ENCODE peak calls at places on chromosomes 4 and X, in eight cellular contexts. A is tibial nerve, M is cardiac muscle cell, I is brain microvascular endothelial cell, K is aorta, H is SJSA1, R is H1, E is lower lobe of right lung. O is an unnamed sample.

GRCh38 chrX:10393899-10394298 is 226.5 kb downstream of the MID1 start:
- DNase-seq in A (no peak), H (peak), I (peak), M (peak), E (no peak), K (no peak), R (no peak), O (no peak)

GRCh38 chrX:102964941-102965340 is 27.9 kb downstream of the RAB40AL start:
- DNase-seq in A (no peak), K (no peak), I (no peak), H (no peak), R (no peak), M (no peak), E (no peak), O (no peak)

GRCh38 chr4:31104596-31104995 is 384.4 kb downstream of the PCDH7 start:
- DNase-seq in R (no peak), I (no peak), K (no peak), E (no peak), M (no peak), A (no peak), H (no peak), O (no peak)

GRCh38 chr4:136768925-136769275 is 763.4 kb downstream of the PCDH18 start:
- DNase-seq in K (no peak), I (no peak), E (no peak), M (no peak), H (no peak), R (no peak), A (no peak), O (no peak)

GRCh38 chr4:95979961-95980876 is 140.3 kb downstream of the PDHA2 start:
- DNase-seq in E (no peak), H (no peak), R (no peak), M (no peak), K (peak), I (no peak), A (no peak), O (no peak)

GRCh38 chrX:134908235-134908834 is 82.5 kb upstream of the SMIM10 start:
- DNase-seq in M (peak), I (peak), E (no peak), A (no peak), H (peak), K (no peak), R (no peak), O (no peak)

GRCh38 chr4:14096406-14096965 is 469.0 kb upstream of the BOD1L1 start:
- DNase-seq in H (no peak), I (peak), M (peak), E (no peak), K (no peak), A (no peak), R (no peak), O (no peak)

GRCh38 chrX:95383778-95384177 is 1300.9 kb upstream of the DIAPH2 start:
- DNase-seq in E (no peak), H (no peak), R (no peak), K (no peak), M (no peak), A (no peak), I (no peak), O (no peak)

GRCh38 chr4:176195184-176195978 is at the start of gene SPATA4:
- DNase-seq in I (peak), A (peak), E (peak), M (peak), K (peak), R (peak), H (peak), O (peak)

GRCh38 chrX:41796577-41796976 is 72.6 kb downstream of the GPR82 start:
- DNase-seq in A (no peak), H (no peak), E (no peak), K (no peak), M (no peak), R (no peak), I (no peak), O (no peak)

GRCh38 chr4:16516796-16517413 is 290.6 kb upstream of the TAPT1 start:
- DNase-seq in E (no peak), A (peak), H (peak), I (peak), R (no peak), K (no peak), M (peak), O (peak)

GRCh38 chrX:119880552-119881437 is 9.2 kb downstream of the NDUFA1 start:
- DNase-seq in I (peak), R (no peak), A (no peak), M (peak), E (no peak), H (peak), K (no peak), O (peak)

GRCh38 chr4:89838005-89838404 is 1.0 kb upstream of the SNCA start:
- DNase-seq in H (no peak), R (no peak), A (no peak), I (no peak), M (peak), K (no peak), E (no peak), O (peak)

GRCh38 chr4:74665346-74665745 is 129.0 kb downstream of the BTC start:
- DNase-seq in M (no peak), R (no peak), A (no peak), E (no peak), K (peak), H (no peak), I (no peak), O (no peak)

GRCh38 chr4:109155682-109156243 is 146.7 kb downstream of the COL25A1 start:
- DNase-seq in R (no peak), K (no peak), H (no peak), I (no peak), E (no peak), A (no peak), M (no peak), O (no peak)

GRCh38 chr4:30912098-30912719 is 192.0 kb downstream of the PCDH7 start:
- DNase-seq in A (no peak), H (no peak), I (peak), R (no peak), M (no peak), E (no peak), K (no peak), O (no peak)

GRCh38 chr4:16770887-16771286 is 127.6 kb downstream of the LDB2 start:
- DNase-seq in A (no peak), E (no peak), R (no peak), I (no peak), M (no peak), K (no peak), H (no peak), O (no peak)

GRCh38 chr4:15100994-15101695 is 98.9 kb downstream of the CPEB2 start:
- DNase-seq in I (no peak), M (peak), E (no peak), K (no peak), R (no peak), A (no peak), H (no peak), O (peak)

GRCh38 chr4:158521490-158522111 is at the start of gene RXFP1:
- DNase-seq in I (no peak), K (no peak), E (no peak), R (no peak), A (no peak), M (peak), H (no peak), O (no peak)

GRCh38 chr4:158599150-158599549 is 72.5 kb downstream of the C4orf46 start:
- DNase-seq in I (no peak), A (no peak), K (no peak), H (no peak), R (no peak), E (no peak), M (no peak), O (no peak)

GRCh38 chr4:186831574-186831973 is 107.9 kb upstream of the FAT1 start:
- DNase-seq in I (no peak), K (no peak), H (no peak), R (no peak), E (no peak), A (no peak), M (no peak), O (no peak)

GRCh38 chrX:73850124-73851013 is 287.4 kb downstream of the CHIC1 start:
- DNase-seq in E (no peak), H (no peak), K (no peak), A (no peak), R (no peak), I (peak), M (peak), O (peak)

GRCh38 chrX:3815896-3816664 is 102.6 kb upstream of the PRKX start:
- DNase-seq in I (peak), A (no peak), H (peak), K (peak), M (peak), E (peak), R (peak), O (peak)

GRCh38 chrX:135984220-135984619 is 1.0 kb upstream of the SLC9A6 start:
- DNase-seq in A (no peak), M (no peak), K (no peak), E (no peak), H (no peak), R (no peak), I (no peak), O (no peak)
- H3K27ac ChIP-seq in A (peak), M (no peak), K (no peak), E (peak), H (no peak), R (no peak), I (no peak), O (no peak)

GRCh38 chr4:113772319-113772718 is 10.8 kb upstream of the CAMK2D start:
- DNase-seq in E (peak), I (no peak), M (no peak), A (no peak), R (no peak), K (no peak), H (no peak), O (no peak)
- H3K27ac ChIP-seq in E (no peak), I (no peak), M (no peak), A (no peak), R (no peak), K (no peak), H (no peak), O (no peak)

GRCh38 chr4:7458066-7458425 is 23.3 kb upstream of the PSAPL1 start:
- DNase-seq in M (no peak), K (no peak), A (no peak), E (no peak), I (no peak), H (no peak), R (no peak), O (no peak)

GRCh38 chr4:7459471-7459870 is 24.7 kb upstream of the PSAPL1 start:
- DNase-seq in A (no peak), K (no peak), M (no peak), E (no peak), H (no peak), I (no peak), R (no peak), O (no peak)

GRCh38 chr4:7457201-7458065 is 22.7 kb upstream of the PSAPL1 start:
- DNase-seq in R (no peak), A (no peak), H (no peak), M (no peak), K (no peak), E (no peak), I (no peak), O (no peak)

GRCh38 chr4:7460591-7460990 is 25.9 kb upstream of the PSAPL1 start:
- DNase-seq in H (no peak), K (no peak), E (no peak), R (no peak), M (peak), A (no peak), I (peak), O (no peak)

GRCh38 chr4:7458477-7458876 is 23.7 kb upstream of the PSAPL1 start:
- DNase-seq in K (no peak), I (no peak), M (no peak), H (no peak), R (no peak), E (no peak), A (no peak), O (no peak)
- H3K27ac ChIP-seq in K (no peak), I (no peak), M (no peak), H (no peak), R (no peak), E (no peak), A (no peak), O (no peak)

DNA sequence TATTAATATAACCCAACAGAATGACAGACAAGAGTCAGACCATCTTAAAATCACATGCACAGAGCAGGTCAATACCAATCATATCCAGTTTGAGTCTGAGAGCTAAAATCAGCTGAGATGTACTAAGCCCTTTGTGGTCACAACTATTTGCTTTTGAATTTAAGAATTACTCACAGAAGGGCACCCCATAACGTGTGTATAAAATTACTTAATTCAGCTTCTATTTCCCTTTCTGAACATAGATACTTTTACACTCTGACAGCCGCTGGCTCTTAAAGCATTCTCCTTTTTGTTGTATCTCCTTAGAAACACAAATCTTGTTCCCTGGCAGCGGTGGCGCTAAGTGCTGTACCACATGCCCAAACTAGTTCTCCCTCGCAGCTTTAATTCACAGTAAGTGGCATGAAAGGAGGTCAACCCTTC is 14.8 kb upstream of the PPARGC1A start:
- DNase-seq in A (no peak), I (no peak), R (no peak), H (no peak), K (no peak), E (peak), M (no peak), O (peak)
- H3K27ac ChIP-seq in A (no peak), I (no peak), R (no peak), H (no peak), K (no peak), E (no peak), M (no peak), O (no peak)

GRCh38 chr4:94974773-94975172 is 217.0 kb downstream of the BMPR1B start:
- DNase-seq in E (no peak), A (no peak), M (peak), H (no peak), R (no peak), K (no peak), I (peak), O (no peak)
- H3K27ac ChIP-seq in E (no peak), A (no peak), M (no peak), H (no peak), R (no peak), K (no peak), I (peak), O (no peak)

GRCh38 chrX:137998619-137999018 is 432.7 kb downstream of the ZIC3 start:
- DNase-seq in A (no peak), M (no peak), E (no peak), H (no peak), K (no peak), I (no peak), R (no peak), O (no peak)

GRCh38 chrX:137999071-137999470 is 433.1 kb downstream of the ZIC3 start:
- DNase-seq in H (no peak), M (no peak), R (no peak), E (no peak), K (no peak), I (no peak), A (no peak), O (no peak)

GRCh38 chrX:138001219-138001618 is 435.3 kb downstream of the ZIC3 start:
- DNase-seq in M (no peak), H (no peak), R (no peak), A (no peak), I (no peak), K (no peak), E (no peak), O (no peak)

DNA sequence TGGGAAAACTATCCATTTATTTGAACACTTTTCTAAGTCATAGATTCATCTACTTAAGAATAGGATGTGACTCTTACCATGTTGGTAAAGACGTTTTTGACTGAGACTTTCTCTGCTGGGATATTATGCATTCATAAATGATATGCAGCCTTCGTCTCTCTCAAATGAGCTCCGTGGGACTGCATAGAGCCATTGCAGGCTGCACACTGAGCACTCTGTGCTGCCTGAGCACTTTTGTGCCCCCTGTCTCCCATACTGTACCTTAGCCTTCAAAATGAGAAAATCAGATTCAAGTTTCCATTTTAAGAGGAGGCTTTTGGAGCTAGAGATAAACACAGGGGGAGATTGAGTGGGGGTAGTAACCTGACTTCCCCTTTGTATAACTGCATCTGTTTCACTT is 433.6 kb downstream of the ZIC3 start:
- DNase-seq in A (no peak), E (no peak), H (no peak), K (no peak), I (no peak), M (no peak), R (no peak), O (no peak)
- H3K27ac ChIP-seq in A (no peak), E (no peak), H (no peak), K (no peak), I (no peak), M (no peak), R (no peak), O (no peak)

GRCh38 chrX:43882294-43882681 is at the start of gene MAOB:
- DNase-seq in H (no peak), R (peak), E (peak), K (peak), I (no peak), M (no peak), A (no peak), O (no peak)
- H3K27ac ChIP-seq in H (no peak), R (no peak), E (peak), K (peak), I (no peak), M (no peak), A (peak), O (no peak)